ENCODE peak calls at places on chromosomes 4 and X, in ten cellular contexts. P is HEK293T; E is T-helper 2 cell; U is AG04450; N is effector memory CD8-positive, alpha-beta T cell; W is NCI-H1105 treated with DMSO at 0.1 percent for 48 hours; F is Daoy; M is cardiac fibroblast; V is bronchial epithelial cell; Y is posterior vena cava. L is an unnamed sample.

GRCh38 chr4:113979973-113980615 is 647 bp upstream of the ARSJ start:
- DNase-seq in P (no peak), E (no peak), U (no peak), N (no peak), W (no peak), F (no peak), M (peak; percentile 41), V (no peak), Y (no peak), L (no peak)

GRCh38 chr4:141898336-141898735 is 262.0 kb downstream of the IL15 start:
- DNase-seq in P (no peak), E (no peak), U (no peak), N (no peak), W (no peak), F (no peak), M (no peak), V (no peak), Y (no peak), L (no peak)

GRCh38 chr4:57425610-57426009 is 315.4 kb upstream of the IGFBP7 start:
- DNase-seq in P (no peak), E (no peak), U (no peak), N (no peak), W (no peak), F (no peak), M (peak; percentile 22), V (peak; percentile 56), Y (no peak), L (no peak)

GRCh38 chr4:118927976-118928375 is 39.3 kb downstream of the SYNPO2 start:
- DNase-seq in P (no peak), E (no peak), U (no peak), N (no peak), W (no peak), F (no peak), M (no peak), V (no peak), Y (peak; percentile 67), L (no peak)

GRCh38 chr4:40613456-40613855 is 16.2 kb downstream of the RBM47 start:
- DNase-seq in P (no peak), E (no peak), U (peak; percentile 16), N (no peak), W (no peak), F (no peak), M (peak; percentile 18), V (no peak), Y (no peak), L (no peak)

GRCh38 chrX:9310596-9310995 is 154.3 kb upstream of the TBL1X start:
- DNase-seq in P (no peak), E (no peak), U (no peak), N (no peak), W (no peak), F (peak; percentile 25), M (peak; percentile 22), V (no peak), Y (no peak), L (no peak)

GRCh38 chrX:149497054-149497453 is 8.1 kb downstream of the IDS start:
- DNase-seq in P (no peak), E (no peak), U (no peak), N (no peak), W (no peak), F (no peak), M (no peak), V (no peak), Y (no peak), L (no peak)

GRCh38 chrX:14361430-14361829 is 167.9 kb upstream of the GLRA2 start:
- DNase-seq in P (no peak), E (no peak), U (no peak), N (no peak), W (no peak), F (no peak), M (no peak), V (no peak), Y (no peak), L (no peak)

GRCh38 chr4:87108142-87108546 is 112.3 kb downstream of the KLHL8 start:
- DNase-seq in P (no peak), E (no peak), U (no peak), N (no peak), W (no peak), F (peak; percentile 68), M (peak; percentile 84), V (peak; percentile 85), Y (no peak), L (no peak)

GRCh38 chr4:152679414-152680281 is at the start of gene TMEM154:
- DNase-seq in P (peak; percentile 66), E (peak; percentile 71), U (peak; percentile 21), N (peak; percentile 55), W (peak; percentile 54), F (peak; percentile 69), M (peak; percentile 92), V (peak; percentile 98), Y (peak; percentile 88), L (peak; percentile 39)

GRCh38 chr4:10100734-10101216 is 15.8 kb downstream of the WDR1 start:
- DNase-seq in P (no peak), E (peak; percentile 43), U (no peak), N (no peak), W (no peak), F (no peak), M (peak; percentile 48), V (peak; percentile 54), Y (no peak), L (no peak)

GRCh38 chrX:19152762-19153161 is 30.5 kb upstream of the ADGRG2 start:
- DNase-seq in P (no peak), E (no peak), U (no peak), N (no peak), W (no peak), F (peak; percentile 19), M (peak; percentile 9), V (peak; percentile 74), Y (no peak), L (no peak)

GRCh38 chr4:98688416-98689290 is 30.2 kb upstream of the TSPAN5 start:
- DNase-seq in P (no peak), E (no peak), U (peak; percentile 43), N (no peak), W (no peak), F (peak; percentile 58), M (peak; percentile 77), V (peak; percentile 39), Y (no peak), L (no peak)

GRCh38 chr4:52873191-52873590 is 11.1 kb downstream of the RASL11B start:
- DNase-seq in P (no peak), E (no peak), U (no peak), N (no peak), W (no peak), F (no peak), M (no peak), V (no peak), Y (no peak), L (no peak)

GRCh38 chr4:139918591-139918990 is 235.4 kb downstream of the MAML3 start:
- DNase-seq in P (no peak), E (no peak), U (no peak), N (no peak), W (no peak), F (no peak), M (no peak), V (no peak), Y (no peak), L (no peak)

GRCh38 chr4:109945056-109945455 is 32.4 kb downstream of the EGF start:
- DNase-seq in P (no peak), E (no peak), U (no peak), N (no peak), W (no peak), F (peak; percentile 36), M (peak; percentile 38), V (peak; percentile 85), Y (no peak), L (no peak)

GRCh38 chr4:956531-957230 is 16.7 kb downstream of the DGKQ start:
- DNase-seq in P (no peak), E (no peak), U (no peak), N (no peak), W (no peak), F (no peak), M (no peak), V (no peak), Y (peak; percentile 65), L (no peak)

GRCh38 chrX:17500145-17500579 is 125.2 kb downstream of the NHS start:
- DNase-seq in P (no peak), E (no peak), U (no peak), N (no peak), W (no peak), F (peak; percentile 33), M (peak; percentile 50), V (peak; percentile 67), Y (no peak), L (no peak)

GRCh38 chrX:69179380-69179911 is 14.2 kb upstream of the PJA1 start:
- DNase-seq in P (peak; percentile 22), E (no peak), U (peak; percentile 1), N (no peak), W (peak; percentile 88), F (peak; percentile 27), M (no peak), V (no peak), Y (no peak), L (peak; percentile 95)

GRCh38 chrX:9475984-9476383 is 11.1 kb downstream of the TBL1X start:
- DNase-seq in P (no peak), E (no peak), U (no peak), N (no peak), W (no peak), F (no peak), M (no peak), V (no peak), Y (no peak), L (no peak)

GRCh38 chrX:110915120-110915519 is 119.5 kb upstream of the CHRDL1 start:
- DNase-seq in P (no peak), E (no peak), U (peak; percentile 4), N (no peak), W (no peak), F (peak; percentile 36), M (peak; percentile 33), V (peak; percentile 54), Y (no peak), L (no peak)

GRCh38 chrX:82912401-82912800 is 595.7 kb upstream of the POU3F4 start:
- DNase-seq in P (no peak), E (no peak), U (no peak), N (no peak), W (no peak), F (no peak), M (no peak), V (no peak), Y (no peak), L (no peak)

GRCh38 chrX:10233696-10234095 is 76.9 kb downstream of the CLCN4 start:
- DNase-seq in P (no peak), E (no peak), U (no peak), N (no peak), W (no peak), F (no peak), M (no peak), V (no peak), Y (no peak), L (no peak)

GRCh38 chr4:60241886-60242285 is 958.2 kb upstream of the ADGRL3 start:
- DNase-seq in P (peak; percentile 17), E (no peak), U (no peak), N (no peak), W (no peak), F (no peak), M (no peak), V (no peak), Y (no peak), L (no peak)

GRCh38 chr4:37244583-37245390 is at the start of gene NWD2:
- DNase-seq in P (peak; percentile 14), E (no peak), U (no peak), N (no peak), W (no peak), F (no peak), M (peak; percentile 17), V (no peak), Y (peak; percentile 79), L (no peak)

GRCh38 chr4:78762529-78762928 is 13.6 kb upstream of the BMP2K start:
- DNase-seq in P (no peak), E (no peak), U (no peak), N (no peak), W (no peak), F (no peak), M (no peak), V (no peak), Y (no peak), L (no peak)

GRCh38 chrX:29952016-29952415 is 263.3 kb upstream of the MAGEB2 start:
- DNase-seq in P (no peak), E (no peak), U (no peak), N (no peak), W (no peak), F (no peak), M (peak; percentile 7), V (no peak), Y (no peak), L (no peak)

L was measured in NCI-H1436.